ENCODE peak calls at places on chromosomes 5 and 9, in seven cellular contexts. H is HCT116, L is WTC11, G is H1, U is HepG2, V is K562, X is GM12878. P is an unnamed sample.

GRCh38 chr5:32428426-32428825 is 16.1 kb downstream of the ZFR start:
- DNase-seq in U (no peak), V (no peak), X (no peak), G (no peak), L (no peak), H (no peak), P (no peak)

GRCh38 chr5:138946241-138946623 is 71.1 kb upstream of the LRRTM2 start:
- DNase-seq in G (no peak), X (no peak), V (no peak), U (no peak), L (no peak), H (no peak), P (no peak)

GRCh38 chr9:91732187-91733005 is 217.6 kb downstream of the ROR2 start:
- DNase-seq in G (no peak), V (no peak), L (no peak), U (no peak), H (no peak), X (no peak), P (no peak)

GRCh38 chr9:132054024-132054423 is 25.6 kb downstream of the MED27 start:
- DNase-seq in G (no peak), V (peak), U (no peak), X (no peak), H (no peak), L (peak), P (no peak)

GRCh38 chr5:149205625-149206523 is 64.6 kb downstream of the ABLIM3 start:
- DNase-seq in L (no peak), V (no peak), X (no peak), U (no peak), H (no peak), G (no peak), P (no peak)

GRCh38 chr5:32270178-32270577 is 42.6 kb downstream of the MTMR12 start:
- DNase-seq in U (peak), V (no peak), L (no peak), X (no peak), G (no peak), H (no peak), P (no peak)

GRCh38 chr5:137872476-137872875 is 4.8 kb downstream of the MYOT start:
- DNase-seq in L (no peak), X (no peak), G (no peak), V (no peak), U (no peak), H (no peak), P (no peak)

GRCh38 chr5:3226171-3226570 is 369.5 kb upstream of the IRX1 start:
- DNase-seq in H (no peak), L (no peak), X (no peak), G (no peak), U (no peak), V (no peak), P (no peak)

GRCh38 chr9:98067184-98067583 is 10.7 kb downstream of the NANS start:
- DNase-seq in V (no peak), X (no peak), H (no peak), G (no peak), U (no peak), L (no peak), P (no peak)

GRCh38 chr5:42566658-42567313 is 143.5 kb downstream of the GHR start:
- DNase-seq in X (no peak), G (no peak), U (no peak), V (no peak), H (no peak), L (no peak), P (no peak)

GRCh38 chr5:32018476-32019436 is 155.4 kb downstream of the GOLPH3 start:
- DNase-seq in G (no peak), U (no peak), V (no peak), L (no peak), H (no peak), X (no peak), P (no peak)

GRCh38 chr5:179345429-179346321 is at the start of gene ADAMTS2:
- DNase-seq in L (peak), V (peak), H (no peak), G (no peak), U (no peak), X (no peak), P (peak)

GRCh38 chr5:37737326-37738056 is 102.3 kb downstream of the GDNF start:
- DNase-seq in H (no peak), G (no peak), X (no peak), L (no peak), V (no peak), U (no peak), P (no peak)

GRCh38 chr5:179343902-179344300 is 1.4 kb downstream of the ADAMTS2 start:
- DNase-seq in L (peak), G (peak), H (no peak), X (no peak), U (no peak), V (no peak), P (peak)

GRCh38 chr5:136638084-136638483 is 272.7 kb upstream of the TRPC7 start:
- DNase-seq in U (no peak), X (no peak), L (no peak), V (no peak), G (no peak), H (no peak), P (no peak)

GRCh38 chr9:31103836-31104235 is 1280.6 kb upstream of the ACO1 start:
- DNase-seq in V (no peak), U (no peak), L (no peak), X (no peak), H (no peak), G (no peak), P (no peak)

GRCh38 chr5:125424374-125424773 is 677.9 kb upstream of the ZNF608 start:
- DNase-seq in G (no peak), H (no peak), V (no peak), U (no peak), X (no peak), L (no peak), P (no peak)

GRCh38 chr5:40801771-40802562 is 3.8 kb upstream of the PRKAA1 start:
- DNase-seq in X (no peak), G (no peak), L (no peak), U (peak), V (peak), H (no peak), P (no peak)

GRCh38 chr9:128005938-128006337 is 25.1 kb upstream of the EEIG1 start:
- DNase-seq in G (no peak), X (no peak), H (no peak), U (peak), L (no peak), V (no peak), P (no peak)

GRCh38 chr9:137145731-137146526 is 7.0 kb downstream of the GRIN1 start:
- DNase-seq in H (no peak), G (no peak), L (no peak), X (no peak), U (no peak), V (no peak), P (no peak)

GRCh38 chr9:130833324-130833990 is 1.6 kb upstream of the ABL1 start:
- DNase-seq in G (no peak), V (no peak), L (no peak), U (no peak), X (no peak), H (no peak), P (no peak)

GRCh38 chr5:136731241-136731885 is 366.0 kb upstream of the TRPC7 start:
- DNase-seq in U (no peak), L (no peak), H (no peak), G (no peak), V (no peak), X (no peak), P (no peak)

GRCh38 chr9:129208191-129209091 is 30.4 kb upstream of the IER5L start:
- DNase-seq in G (peak), U (no peak), H (no peak), L (peak), X (no peak), V (peak), P (no peak)
- TF ChIP-seq SP1 in G (no peak), U (no peak), H (no peak), L (peak), X (no peak), V (no peak), P (no peak)

DNA sequence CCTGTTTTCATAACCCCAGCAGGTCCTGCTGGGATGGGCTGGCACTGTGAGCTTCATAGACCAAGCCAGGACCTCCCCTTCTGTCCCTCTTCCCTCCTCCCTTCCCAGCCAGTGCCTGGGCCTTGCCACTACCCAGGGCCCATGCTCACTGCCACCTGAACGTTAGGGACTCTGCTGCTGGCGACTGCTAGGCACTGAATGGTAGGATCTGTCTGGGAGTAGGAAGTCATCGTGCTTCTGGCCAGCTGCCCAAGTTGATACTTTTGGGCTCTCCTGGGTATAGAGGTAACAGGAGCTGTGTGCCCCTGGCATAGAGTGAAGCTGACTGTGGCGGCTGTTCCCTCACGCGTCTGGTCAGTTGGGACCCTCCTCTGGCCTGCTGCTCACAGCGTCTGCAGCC is 8.4 kb downstream of the TRIM41 start:
- DNase-seq in U (no peak), G (no peak), X (no peak), L (no peak), H (no peak), V (no peak), P (no peak)
- TF ChIP-seq SP1 in U (no peak), G (no peak), X (no peak), L (no peak), H (no peak), V (no peak), P (no peak)

DNA sequence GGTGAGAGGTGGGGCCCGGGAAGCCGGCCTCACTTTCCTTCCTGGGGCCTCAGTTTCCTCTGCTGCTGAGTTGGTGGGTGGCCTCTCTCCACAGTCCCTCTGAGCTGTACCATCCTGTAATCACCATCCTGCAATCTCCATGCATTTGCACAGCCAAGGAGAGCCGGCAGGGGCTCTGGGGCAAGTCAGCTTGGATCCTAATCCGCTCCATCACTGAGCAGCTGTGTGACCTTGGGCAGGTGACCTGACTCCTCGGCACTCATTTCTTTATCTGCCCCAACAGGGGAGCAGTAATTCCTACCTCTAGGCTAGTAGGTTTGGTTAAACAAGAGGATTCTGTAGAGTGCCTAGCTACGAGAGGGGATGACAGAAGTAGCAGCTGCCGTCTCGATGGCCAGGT is 88.2 kb upstream of the ZNF618 start:
- DNase-seq in H (no peak), V (no peak), L (peak), U (no peak), X (no peak), G (no peak), P (no peak)
- TF ChIP-seq SP1 in H (no peak), V (no peak), L (no peak), U (no peak), X (no peak), G (no peak), P (no peak)

DNA sequence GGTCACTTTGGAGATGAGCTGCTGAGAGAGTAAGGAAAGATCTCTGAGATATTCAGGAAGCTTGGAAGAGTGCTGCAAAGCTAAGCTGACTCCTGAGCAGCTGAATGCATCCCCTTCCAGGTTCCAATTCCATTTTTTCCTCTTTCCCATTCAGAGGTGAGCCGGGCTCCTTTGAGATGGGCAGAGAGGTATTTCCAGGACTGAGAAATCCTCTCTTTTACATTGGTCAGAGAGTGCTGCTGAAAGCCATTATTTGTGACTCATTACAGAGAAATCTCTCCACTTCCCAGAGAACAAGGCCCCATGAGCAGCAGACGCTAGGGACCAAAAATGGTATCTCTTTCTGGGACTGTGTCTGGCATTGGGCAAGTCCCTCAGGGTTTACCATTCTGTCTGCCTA is 3.7 kb downstream of the MCTP1 start:
- DNase-seq in U (no peak), X (no peak), G (no peak), H (peak), L (peak), V (no peak), P (no peak)
- TF ChIP-seq SP1 in U (no peak), X (no peak), G (peak), H (peak), L (peak), V (no peak), P (no peak)

GRCh38 chr9:121434946-121435345 is 64.7 kb downstream of the GGTA1 start:
- DNase-seq in V (no peak), G (no peak), L (no peak), H (no peak), U (no peak), X (no peak), P (no peak)
- TF ChIP-seq SP1 in V (no peak), G (no peak), L (no peak), H (no peak), U (no peak), X (no peak), P (no peak)

GRCh38 chr5:132737982-132738770 is 830 bp upstream of the KIF3A start:
- DNase-seq in H (no peak), X (no peak), V (no peak), L (no peak), G (no peak), U (no peak), P (no peak)

GRCh38 chr5:132729896-132730295 is 7.5 kb downstream of the KIF3A start:
- DNase-seq in H (no peak), L (no peak), X (no peak), G (no peak), V (no peak), U (no peak), P (no peak)

GRCh38 chr5:132736853-132737833 is at the start of gene KIF3A:
- DNase-seq in H (peak), X (peak), V (peak), U (peak), G (peak), L (peak), P (peak)

GRCh38 chr5:132734687-132735086 is 2.7 kb downstream of the KIF3A start:
- DNase-seq in L (no peak), H (no peak), X (no peak), G (no peak), V (no peak), U (no peak), P (no peak)

DNA sequence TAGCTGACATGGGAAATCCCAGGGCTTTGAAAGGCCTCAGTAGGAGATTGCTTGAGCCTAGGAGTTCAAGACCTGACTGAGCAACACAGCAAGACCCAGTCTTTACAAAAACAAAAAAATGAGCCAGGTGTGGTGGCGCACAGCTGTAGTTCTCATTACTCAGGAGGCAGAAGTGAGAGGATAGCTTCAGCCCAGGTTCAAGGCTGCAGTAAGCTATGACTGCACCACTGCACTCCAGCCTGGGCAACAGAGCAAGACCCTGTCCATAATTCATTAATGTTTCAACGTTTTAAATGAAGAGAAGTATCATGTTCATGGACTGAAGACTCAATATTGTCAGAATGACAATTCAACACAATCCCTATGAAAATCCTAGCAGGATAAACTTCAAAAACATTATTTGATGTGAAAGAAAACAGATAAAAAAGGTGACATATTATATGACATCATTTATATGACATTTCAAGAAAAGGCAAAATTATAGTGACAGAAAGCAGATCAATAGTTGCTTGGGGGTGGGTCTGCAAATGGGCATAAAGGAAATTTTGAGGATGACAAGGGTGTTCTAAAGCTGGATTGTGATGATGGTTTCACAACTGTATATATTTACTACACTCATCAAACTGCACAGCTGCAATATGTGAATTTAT is 3.7 kb downstream of the KIF3A start:
- DNase-seq in H (no peak), X (no peak), G (no peak), V (no peak), U (no peak), L (no peak), P (no peak)
- TF ChIP-seq SP1 in H (no peak), X (no peak), G (no peak), V (no peak), U (no peak), L (no peak), P (no peak)

P was measured in HEK293T.